ENCODE peak calls at places on chromosomes 3 and 15, in five cellular contexts. L, G, M, I and D are unnamed samples.

GRCh38 chr3:24683511-24684384 is 189.1 kb upstream of the THRB start:
- DNase-seq in L (peak), G (no peak), M (peak), I (peak), D (peak)

GRCh38 chr15:60243769-60244168 is 154.0 kb downstream of the ANXA2 start:
- DNase-seq in L (no peak), G (no peak), M (no peak), I (no peak), D (no peak)

GRCh38 chr3:52231502-52232278 is 6.2 kb upstream of the TLR9 start:
- DNase-seq in L (no peak), G (no peak), M (peak), I (peak), D (peak)

GRCh38 chr15:48964898-48965297 is 1.2 kb upstream of the SHC4 start:
- DNase-seq in L (no peak), G (no peak), M (no peak), I (no peak), D (no peak)

GRCh38 chr3:41565003-41565402 is 365.7 kb downstream of the CTNNB1 start:
- DNase-seq in L (no peak), G (no peak), M (no peak), I (no peak), D (no peak)

GRCh38 chr3:147652682-147653081 is 243.5 kb downstream of the ZIC1 start:
- DNase-seq in L (no peak), G (no peak), M (no peak), I (no peak), D (no peak)

GRCh38 chr3:151156618-151157216 is 46.3 kb downstream of the GPR171 start:
- DNase-seq in L (peak), G (no peak), M (peak), I (peak), D (peak)

GRCh38 chr3:61334783-61335182 is 83.5 kb upstream of the FHIT start:
- DNase-seq in L (no peak), G (no peak), M (no peak), I (no peak), D (no peak)

GRCh38 chr3:156957715-156958114 is 131.6 kb downstream of the LEKR1 start:
- DNase-seq in L (no peak), G (peak), M (no peak), I (no peak), D (no peak)

GRCh38 chr3:104510091-104510860 is 856.4 kb upstream of the ALCAM start:
- DNase-seq in L (no peak), G (no peak), M (no peak), I (no peak), D (no peak)

GRCh38 chr15:25774871-25775270 is 88.3 kb downstream of the ATP10A start:
- DNase-seq in L (no peak), G (no peak), M (no peak), I (no peak), D (no peak)

GRCh38 chr15:25775317-25775912 is 87.7 kb downstream of the ATP10A start:
- DNase-seq in L (peak), G (peak), M (no peak), I (no peak), D (no peak)

GRCh38 chr15:25776071-25776740 is 86.9 kb downstream of the ATP10A start:
- DNase-seq in L (no peak), G (no peak), M (no peak), I (no peak), D (no peak)

GRCh38 chr15:25780479-25781255 is 82.5 kb downstream of the ATP10A start:
- DNase-seq in L (no peak), G (no peak), M (no peak), I (no peak), D (no peak)

GRCh38 chr15:25777047-25777446 is 86.1 kb downstream of the ATP10A start:
- DNase-seq in L (no peak), G (no peak), M (no peak), I (no peak), D (no peak)
- TF ChIP-seq FOXM1 in L (no peak), G (no peak), M (no peak), I (no peak), D (no peak)

GRCh38 chr15:75720787-75721461 is 8.3 kb upstream of the CSPG4 start:
- DNase-seq in L (peak), G (no peak), M (peak), I (peak), D (peak)
- TF ChIP-seq FOXM1 in L (no peak), G (no peak), M (no peak), I (no peak), D (no peak)

GRCh38 chr3:193704431-193704830 is 111.4 kb downstream of the OPA1 start:
- DNase-seq in L (no peak), G (no peak), M (no peak), I (peak), D (no peak)
- TF ChIP-seq FOXM1 in L (no peak), G (no peak), M (no peak), I (no peak), D (no peak)

GRCh38 chr3:28940530-28940929 is 340.3 kb upstream of the RBMS3 start:
- DNase-seq in L (no peak), G (peak), M (no peak), I (no peak), D (no peak)
- TF ChIP-seq FOXM1 in L (no peak), G (peak), M (no peak), I (no peak), D (no peak)